ENCODE peak calls at places on chromosome 2, in five cellular contexts. One of them, this sample, is unnamed.

GRCh38 chr2:84846041-84846663 is 34.7 kb downstream of the TRABD2A start:
- DNase-seq in endothelial cell of umbilical vein: no peak
- DNase-seq in AG04450: no peak
- DNase-seq in NT2/D1: no peak
- DNase-seq in keratinocyte: no peak
- DNase-seq in this sample: no peak

GRCh38 chr2:203975912-203976311 is 39.3 kb downstream of the ICOS start:
- DNase-seq in endothelial cell of umbilical vein: no peak
- DNase-seq in AG04450: no peak
- DNase-seq in NT2/D1: no peak
- DNase-seq in keratinocyte: no peak
- DNase-seq in this sample: no peak

GRCh38 chr2:1940660-1941059 is 196.3 kb upstream of the PXDN start:
- DNase-seq in endothelial cell of umbilical vein: no peak
- DNase-seq in AG04450: no peak
- DNase-seq in NT2/D1: no peak
- DNase-seq in keratinocyte: no peak
- DNase-seq in this sample: no peak

GRCh38 chr2:160666677-160667061 is 173.1 kb upstream of the RBMS1 start:
- DNase-seq in endothelial cell of umbilical vein: no peak
- DNase-seq in AG04450: peak
- DNase-seq in NT2/D1: no peak
- DNase-seq in keratinocyte: no peak
- DNase-seq in this sample: no peak

GRCh38 chr2:138087761-138088602 is 123.7 kb downstream of the HNMT start:
- DNase-seq in endothelial cell of umbilical vein: no peak
- DNase-seq in AG04450: no peak
- DNase-seq in NT2/D1: no peak
- DNase-seq in keratinocyte: no peak
- DNase-seq in this sample: no peak

GRCh38 chr2:152054593-152054992 is 44.3 kb downstream of the CACNB4 start:
- DNase-seq in endothelial cell of umbilical vein: no peak
- DNase-seq in AG04450: no peak
- DNase-seq in NT2/D1: no peak
- DNase-seq in keratinocyte: peak
- DNase-seq in this sample: peak

GRCh38 chr2:237603718-237604362 is 13.3 kb upstream of the RAB17 start:
- DNase-seq in endothelial cell of umbilical vein: peak
- DNase-seq in AG04450: peak
- DNase-seq in NT2/D1: peak
- DNase-seq in keratinocyte: no peak
- DNase-seq in this sample: no peak

GRCh38 chr2:109031481-109032228 is 42.6 kb upstream of the EDAR start:
- DNase-seq in endothelial cell of umbilical vein: peak
- DNase-seq in AG04450: no peak
- DNase-seq in NT2/D1: peak
- DNase-seq in keratinocyte: no peak
- DNase-seq in this sample: no peak

GRCh38 chr2:172373761-172374160 is 53.6 kb upstream of the ITGA6 start:
- DNase-seq in endothelial cell of umbilical vein: no peak
- DNase-seq in AG04450: no peak
- DNase-seq in NT2/D1: no peak
- DNase-seq in keratinocyte: peak
- DNase-seq in this sample: no peak

GRCh38 chr2:224910535-224910934 is 131.7 kb downstream of the DOCK10 start:
- DNase-seq in endothelial cell of umbilical vein: peak
- DNase-seq in AG04450: no peak
- DNase-seq in NT2/D1: no peak
- DNase-seq in keratinocyte: no peak
- DNase-seq in this sample: no peak

GRCh38 chr2:188765522-188765921 is 208.7 kb upstream of the COL3A1 start:
- DNase-seq in endothelial cell of umbilical vein: peak
- DNase-seq in AG04450: no peak
- DNase-seq in NT2/D1: peak
- DNase-seq in keratinocyte: no peak
- DNase-seq in this sample: no peak

GRCh38 chr2:65495250-65495649 is 62.9 kb upstream of the SPRED2 start:
- DNase-seq in endothelial cell of umbilical vein: no peak
- DNase-seq in AG04450: no peak
- DNase-seq in NT2/D1: no peak
- DNase-seq in keratinocyte: no peak
- DNase-seq in this sample: no peak

GRCh38 chr2:217988014-217988839 is 14.6 kb downstream of the TNS1 start:
- DNase-seq in endothelial cell of umbilical vein: peak
- DNase-seq in AG04450: no peak
- DNase-seq in NT2/D1: peak
- DNase-seq in keratinocyte: no peak
- DNase-seq in this sample: no peak

GRCh38 chr2:175597286-175597685 is 404.8 kb downstream of the LNPK start:
- DNase-seq in endothelial cell of umbilical vein: no peak
- DNase-seq in AG04450: no peak
- DNase-seq in NT2/D1: no peak
- DNase-seq in keratinocyte: no peak
- DNase-seq in this sample: no peak

GRCh38 chr2:151367571-151367970 is 10.2 kb downstream of the TNFAIP6 start:
- DNase-seq in endothelial cell of umbilical vein: no peak
- DNase-seq in AG04450: no peak
- DNase-seq in NT2/D1: no peak
- DNase-seq in keratinocyte: no peak
- DNase-seq in this sample: no peak

GRCh38 chr2:9497017-9497416 is 22.7 kb downstream of the IAH1 start:
- DNase-seq in endothelial cell of umbilical vein: no peak
- DNase-seq in AG04450: no peak
- DNase-seq in NT2/D1: no peak
- DNase-seq in keratinocyte: no peak
- DNase-seq in this sample: no peak

GRCh38 chr2:129812071-129812470 is 167.4 kb upstream of the RAB6C start:
- DNase-seq in endothelial cell of umbilical vein: no peak
- DNase-seq in AG04450: no peak
- DNase-seq in NT2/D1: no peak
- DNase-seq in keratinocyte: no peak
- DNase-seq in this sample: no peak

GRCh38 chr2:173817582-173817981 is 147.6 kb downstream of the SP3 start:
- DNase-seq in endothelial cell of umbilical vein: no peak
- DNase-seq in AG04450: no peak
- DNase-seq in NT2/D1: no peak
- DNase-seq in keratinocyte: no peak
- DNase-seq in this sample: no peak

GRCh38 chr2:164617466-164617865 is 3.8 kb downstream of the GRB14 start:
- DNase-seq in endothelial cell of umbilical vein: peak
- DNase-seq in AG04450: no peak
- DNase-seq in NT2/D1: no peak
- DNase-seq in keratinocyte: no peak
- DNase-seq in this sample: no peak

GRCh38 chr2:147172493-147173185 is 672.2 kb upstream of the ACVR2A start:
- DNase-seq in endothelial cell of umbilical vein: no peak
- DNase-seq in AG04450: no peak
- DNase-seq in NT2/D1: no peak
- DNase-seq in keratinocyte: no peak
- DNase-seq in this sample: no peak

GRCh38 chr2:37993135-37993534 is 68.0 kb downstream of the RMDN2 start:
- DNase-seq in endothelial cell of umbilical vein: no peak
- DNase-seq in AG04450: no peak
- DNase-seq in NT2/D1: no peak
- DNase-seq in keratinocyte: no peak
- DNase-seq in this sample: no peak

GRCh38 chr2:70747284-70747683 is 20.7 kb downstream of the ADD2 start:
- DNase-seq in endothelial cell of umbilical vein: no peak
- DNase-seq in AG04450: no peak
- DNase-seq in NT2/D1: no peak
- DNase-seq in keratinocyte: no peak
- DNase-seq in this sample: no peak

GRCh38 chr2:185644828-185645227 is 93.8 kb upstream of the FSIP2 start:
- DNase-seq in endothelial cell of umbilical vein: no peak
- DNase-seq in AG04450: no peak
- DNase-seq in NT2/D1: no peak
- DNase-seq in keratinocyte: no peak
- DNase-seq in this sample: peak

GRCh38 chr2:17873021-17873420 is 5.4 kb upstream of the KCNS3 start:
- DNase-seq in endothelial cell of umbilical vein: no peak
- DNase-seq in AG04450: no peak
- DNase-seq in NT2/D1: no peak
- DNase-seq in keratinocyte: no peak
- DNase-seq in this sample: no peak

GRCh38 chr2:28321426-28321825 is 71.2 kb upstream of the FOSL2 start:
- DNase-seq in endothelial cell of umbilical vein: no peak
- DNase-seq in AG04450: no peak
- DNase-seq in NT2/D1: peak
- DNase-seq in keratinocyte: no peak
- DNase-seq in this sample: no peak

GRCh38 chr2:28424799-28425492 is 32.3 kb downstream of the FOSL2 start:
- DNase-seq in endothelial cell of umbilical vein: no peak
- DNase-seq in AG04450: no peak
- DNase-seq in NT2/D1: no peak
- DNase-seq in keratinocyte: no peak
- DNase-seq in this sample: no peak

GRCh38 chr2:29212009-29212408 is 96.8 kb downstream of the CLIP4 start:
- DNase-seq in endothelial cell of umbilical vein: no peak
- DNase-seq in AG04450: no peak
- DNase-seq in NT2/D1: no peak
- DNase-seq in keratinocyte: no peak
- DNase-seq in this sample: no peak

GRCh38 chr2:239002960-239003932 is 155.4 kb downstream of the TWIST2 start:
- DNase-seq in endothelial cell of umbilical vein: no peak
- DNase-seq in AG04450: peak
- DNase-seq in NT2/D1: no peak
- DNase-seq in keratinocyte: no peak
- DNase-seq in this sample: peak

GRCh38 chr2:186195726-186196125 is 290.3 kb upstream of the ZC3H15 start:
- DNase-seq in endothelial cell of umbilical vein: no peak
- DNase-seq in AG04450: no peak
- DNase-seq in NT2/D1: no peak
- DNase-seq in keratinocyte: no peak
- DNase-seq in this sample: peak

GRCh38 chr2:69493268-69493667 is 56.0 kb upstream of the NFU1 start:
- DNase-seq in endothelial cell of umbilical vein: no peak
- DNase-seq in AG04450: no peak
- DNase-seq in NT2/D1: no peak
- DNase-seq in keratinocyte: no peak
- DNase-seq in this sample: no peak

GRCh38 chr2:152581360-152581759 is 135.9 kb downstream of the PRPF40A start:
- DNase-seq in endothelial cell of umbilical vein: no peak
- DNase-seq in AG04450: no peak
- DNase-seq in NT2/D1: no peak
- DNase-seq in keratinocyte: no peak
- DNase-seq in this sample: no peak

GRCh38 chr2:96345403-96345802 is 9.8 kb downstream of the NCAPH start:
- DNase-seq in endothelial cell of umbilical vein: no peak
- DNase-seq in AG04450: no peak
- DNase-seq in NT2/D1: no peak
- DNase-seq in keratinocyte: no peak
- DNase-seq in this sample: no peak

GRCh38 chr2:17353268-17353667 is 165.0 kb downstream of the RAD51AP2 start:
- DNase-seq in endothelial cell of umbilical vein: no peak
- DNase-seq in AG04450: no peak
- DNase-seq in NT2/D1: no peak
- DNase-seq in keratinocyte: no peak
- DNase-seq in this sample: no peak

GRCh38 chr2:161104054-161104553 is 56.1 kb upstream of the TANK start:
- DNase-seq in endothelial cell of umbilical vein: no peak
- DNase-seq in AG04450: no peak
- DNase-seq in NT2/D1: no peak
- DNase-seq in keratinocyte: no peak
- DNase-seq in this sample: no peak

GRCh38 chr2:73823916-73824523 is 4.7 kb upstream of the STAMBP start:
- DNase-seq in endothelial cell of umbilical vein: peak
- DNase-seq in AG04450: peak
- DNase-seq in NT2/D1: peak
- DNase-seq in keratinocyte: peak
- DNase-seq in this sample: peak

GRCh38 chr2:69604844-69605243 is 38.7 kb downstream of the AAK1 start:
- DNase-seq in endothelial cell of umbilical vein: no peak
- DNase-seq in AG04450: no peak
- DNase-seq in NT2/D1: no peak
- DNase-seq in keratinocyte: no peak
- DNase-seq in this sample: no peak

GRCh38 chr2:1777792-1778191 is 33.5 kb upstream of the PXDN start:
- DNase-seq in endothelial cell of umbilical vein: no peak
- DNase-seq in AG04450: no peak
- DNase-seq in NT2/D1: no peak
- DNase-seq in keratinocyte: no peak
- DNase-seq in this sample: no peak

GRCh38 chr2:56184500-56184996 is 758 bp downstream of the CCDC85A start:
- DNase-seq in endothelial cell of umbilical vein: peak
- DNase-seq in AG04450: no peak
- DNase-seq in NT2/D1: no peak
- DNase-seq in keratinocyte: no peak
- DNase-seq in this sample: no peak

GRCh38 chr2:56185101-56185581 is 1.4 kb downstream of the CCDC85A start:
- DNase-seq in endothelial cell of umbilical vein: no peak
- DNase-seq in AG04450: no peak
- DNase-seq in NT2/D1: no peak
- DNase-seq in keratinocyte: no peak
- DNase-seq in this sample: no peak

GRCh38 chr2:56183643-56184499 is at the start of gene CCDC85A:
- DNase-seq in endothelial cell of umbilical vein: peak
- DNase-seq in AG04450: peak
- DNase-seq in NT2/D1: peak
- DNase-seq in keratinocyte: no peak
- DNase-seq in this sample: no peak

GRCh38 chr2:56182420-56182819 is 1.4 kb upstream of the CCDC85A start:
- DNase-seq in endothelial cell of umbilical vein: no peak
- DNase-seq in AG04450: no peak
- DNase-seq in NT2/D1: peak
- DNase-seq in keratinocyte: no peak
- DNase-seq in this sample: no peak

GRCh38 chr2:56185582-56186046 is 1.8 kb downstream of the CCDC85A start:
- DNase-seq in endothelial cell of umbilical vein: peak
- DNase-seq in AG04450: no peak
- DNase-seq in NT2/D1: no peak
- DNase-seq in keratinocyte: no peak
- DNase-seq in this sample: no peak
- H3K4me3 ChIP-seq in endothelial cell of umbilical vein: peak
- H3K4me3 ChIP-seq in AG04450: no peak
- H3K4me3 ChIP-seq in NT2/D1: peak
- H3K4me3 ChIP-seq in keratinocyte: peak
- H3K4me3 ChIP-seq in this sample: peak

GRCh38 chr2:27261926-27262298 is 935 bp downstream of the SLC30A3 start:
- DNase-seq in endothelial cell of umbilical vein: no peak
- DNase-seq in AG04450: no peak
- DNase-seq in NT2/D1: no peak
- DNase-seq in keratinocyte: no peak
- DNase-seq in this sample: no peak
- H3K4me3 ChIP-seq in endothelial cell of umbilical vein: peak
- H3K4me3 ChIP-seq in AG04450: no peak
- H3K4me3 ChIP-seq in NT2/D1: peak
- H3K4me3 ChIP-seq in keratinocyte: no peak
- H3K4me3 ChIP-seq in this sample: no peak

GRCh38 chr2:216004408-216005283 is 8.7 kb downstream of the MREG start:
- DNase-seq in endothelial cell of umbilical vein: no peak
- DNase-seq in AG04450: no peak
- DNase-seq in NT2/D1: no peak
- DNase-seq in keratinocyte: no peak
- DNase-seq in this sample: no peak
- H3K4me3 ChIP-seq in endothelial cell of umbilical vein: no peak
- H3K4me3 ChIP-seq in AG04450: no peak
- H3K4me3 ChIP-seq in NT2/D1: no peak
- H3K4me3 ChIP-seq in keratinocyte: no peak
- H3K4me3 ChIP-seq in this sample: no peak

GRCh38 chr2:215718426-215718825 is 282.6 kb upstream of the FN1 start:
- DNase-seq in endothelial cell of umbilical vein: no peak
- DNase-seq in AG04450: no peak
- DNase-seq in NT2/D1: no peak
- DNase-seq in keratinocyte: no peak
- DNase-seq in this sample: no peak
- H3K4me3 ChIP-seq in endothelial cell of umbilical vein: no peak
- H3K4me3 ChIP-seq in AG04450: no peak
- H3K4me3 ChIP-seq in NT2/D1: no peak
- H3K4me3 ChIP-seq in keratinocyte: no peak
- H3K4me3 ChIP-seq in this sample: no peak